ENCODE peak calls at places on chromosomes 16 and 17, in ten cellular contexts. G is PC-9, B is OCI-LY7, Y is hepatocyte, Z is right lobe of liver, Q is psoas muscle, P is body of pancreas, D is Peyer's patch, V is cardiac muscle cell, C is RWPE2. E is an unnamed sample.
A peak's percentile ranks its signal among the peaks of the same experiment; 100 is the strongest.

GRCh38 chr17:6314311-6314710 is 120.6 kb downstream of the AIPL1 start:
- DNase-seq in G (no peak), B (no peak), Y (no peak), Z (no peak), Q (no peak), P (no peak), D (no peak), V (no peak), C (no peak), E (no peak)

GRCh38 chr17:50817838-50818237 is 17.5 kb upstream of the WFIKKN2 start:
- DNase-seq in G (peak; percentile 47), B (no peak), Y (no peak), Z (no peak), Q (no peak), P (no peak), D (no peak), V (no peak), C (no peak), E (no peak)

GRCh38 chr16:4846503-4846900 is 586 bp downstream of the GLYR1 start:
- DNase-seq in G (peak; percentile 67), B (peak; percentile 55), Y (peak; percentile 80), Z (peak; percentile 79), Q (peak; percentile 80), P (peak; percentile 52), D (peak; percentile 72), V (peak; percentile 68), C (no peak), E (peak; percentile 81)

GRCh38 chr16:83802135-83802534 is 5.6 kb upstream of the HSBP1 start:
- DNase-seq in G (peak; percentile 40), B (no peak), Y (peak; percentile 26), Z (no peak), Q (no peak), P (no peak), D (no peak), V (no peak), C (no peak), E (no peak)

GRCh38 chr16:28041615-28042014 is 21.9 kb downstream of the GSG1L start:
- DNase-seq in G (no peak), B (no peak), Y (no peak), Z (no peak), Q (no peak), P (no peak), D (no peak), V (no peak), C (no peak), E (no peak)

GRCh38 chr17:51147641-51148040 is 5.7 kb upstream of the NME1 start:
- DNase-seq in G (no peak), B (no peak), Y (no peak), Z (no peak), Q (no peak), P (no peak), D (no peak), V (no peak), C (no peak), E (peak; percentile 11)

GRCh38 chr16:23145608-23146007 is 3.6 kb downstream of the USP31 start:
- DNase-seq in G (no peak), B (no peak), Y (no peak), Z (no peak), Q (no peak), P (no peak), D (no peak), V (no peak), C (no peak), E (no peak)

GRCh38 chr16:67228905-67229304 is 2.0 kb downstream of the TMEM208 start:
- DNase-seq in G (no peak), B (no peak), Y (no peak), Z (peak; percentile 33), Q (peak; percentile 45), P (no peak), D (no peak), V (no peak), C (no peak), E (no peak)

GRCh38 chr17:38325221-38325851 is 18.4 kb downstream of the GPR179 start:
- DNase-seq in G (no peak), B (peak; percentile 91), Y (peak; percentile 19), Z (no peak), Q (no peak), P (no peak), D (peak; percentile 2), V (no peak), C (no peak), E (no peak)

GRCh38 chr16:8204096-8204495 is 386.2 kb downstream of the TMEM114 start:
- DNase-seq in G (no peak), B (no peak), Y (no peak), Z (no peak), Q (no peak), P (no peak), D (no peak), V (no peak), C (no peak), E (no peak)

GRCh38 chr17:58120195-58120822 is 27.9 kb upstream of the OR4D1 start:
- DNase-seq in G (peak; percentile 24), B (peak; percentile 55), Y (peak; percentile 83), Z (no peak), Q (no peak), P (peak; percentile 50), D (no peak), V (peak; percentile 90), C (no peak), E (no peak)

GRCh38 chr16:13873835-13874438 is 46.0 kb upstream of the ERCC4 start:
- DNase-seq in G (peak; percentile 10), B (peak; percentile 23), Y (peak; percentile 60), Z (no peak), Q (no peak), P (no peak), D (no peak), V (peak; percentile 70), C (no peak), E (no peak)

GRCh38 chr17:82858376-82859126 is 18.7 kb upstream of the ZNF750 start:
- DNase-seq in G (peak; percentile 81), B (no peak), Y (peak; percentile 58), Z (no peak), Q (peak; percentile 42), P (no peak), D (no peak), V (no peak), C (peak; percentile 58), E (no peak)

GRCh38 chr16:6377956-6378355 is 954.7 kb upstream of the RBFOX1 start:
- DNase-seq in G (no peak), B (no peak), Y (no peak), Z (no peak), Q (no peak), P (no peak), D (no peak), V (no peak), C (no peak), E (no peak)

GRCh38 chr17:75876190-75876937 is 2.0 kb downstream of the TRIM47 start:
- DNase-seq in G (no peak), B (peak; percentile 96), Y (peak; percentile 58), Z (peak; percentile 81), Q (no peak), P (peak; percentile 70), D (peak; percentile 91), V (no peak), C (peak; percentile 97), E (peak; percentile 77)

GRCh38 chr16:89189358-89190025 is 10.8 kb downstream of the SLC22A31 start:
- DNase-seq in G (no peak), B (no peak), Y (no peak), Z (peak; percentile 29), Q (peak; percentile 41), P (no peak), D (no peak), V (no peak), C (no peak), E (no peak)

DNA sequence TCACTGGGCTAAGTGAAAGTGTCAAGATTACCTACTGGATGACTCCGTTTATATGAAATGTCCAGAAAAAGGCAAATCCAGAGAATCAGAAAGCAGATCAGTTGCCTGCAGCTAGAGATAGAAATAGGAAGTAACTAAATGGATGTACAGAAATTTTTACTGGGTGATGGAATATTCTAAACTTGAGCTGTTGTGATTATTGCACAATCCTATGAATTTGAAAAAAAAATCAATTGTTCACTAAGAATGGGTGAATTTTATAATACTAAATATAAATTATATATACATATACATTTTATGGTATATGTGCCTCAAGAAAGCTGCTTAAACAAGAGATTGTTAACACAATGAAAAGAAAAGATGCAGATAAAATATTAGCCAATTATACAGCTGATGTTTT is 181.1 kb upstream of the C16orf82 start:
- DNase-seq in G (no peak), B (no peak), Y (no peak), Z (no peak), Q (no peak), P (no peak), D (no peak), V (no peak), C (no peak), E (no peak)
- H3K4me3 ChIP-seq in G (no peak overlapping the region), B (no peak overlapping the region), Y (no peak overlapping the region), Z (no peak overlapping the region), Q (no peak overlapping the region), P (no peak overlapping the region), D (no peak overlapping the region), V (no peak overlapping the region), C (no peak overlapping the region), E (no peak overlapping the region)

GRCh38 chr16:30417447-30418349 is 10.3 kb downstream of the ZNF771 start:
- DNase-seq in G (peak; percentile 94), B (peak; percentile 96), Y (peak; percentile 94), Z (peak; percentile 93), Q (peak; percentile 94), P (peak; percentile 89), D (peak; percentile 94), V (peak; percentile 94), C (peak; percentile 89), E (peak; percentile 95)
- TF ChIP-seq CTCF in G (no peak), B (no peak), Y (peak; percentile 19), Z (peak; percentile 31), Q (peak; percentile 31), P (peak; percentile 26), D (peak; percentile 39), V (no peak), C (peak; percentile 20), E (peak; percentile 32)

GRCh38 chr16:71229344-71229743 is 1.2 kb downstream of the HYDIN start:
- DNase-seq in G (no peak), B (no peak), Y (no peak), Z (no peak), Q (no peak), P (no peak), D (no peak), V (no peak), C (no peak), E (no peak)

GRCh38 chr16:71225145-71225544 is 5.4 kb downstream of the HYDIN start:
- DNase-seq in G (no peak), B (no peak), Y (no peak), Z (no peak), Q (no peak), P (no peak), D (no peak), V (no peak), C (no peak), E (no peak)

GRCh38 chr16:71230122-71230845 is at the start of gene HYDIN:
- DNase-seq in G (peak; percentile 90), B (no peak), Y (peak; percentile 92), Z (peak; percentile 63), Q (no peak), P (peak; percentile 85), D (peak; percentile 50), V (peak; percentile 96), C (peak; percentile 82), E (peak; percentile 81)

GRCh38 chr16:71226229-71227141 is 4.0 kb downstream of the HYDIN start:
- DNase-seq in G (no peak), B (no peak), Y (no peak), Z (no peak), Q (no peak), P (no peak), D (no peak), V (no peak), C (no peak), E (no peak)
- H3K9me3 ChIP-seq in G (peaks cover 5% of the 10 kb centered on the region), B (peaks cover 17% of the 10 kb centered on the region), Y (peaks cover 7% of the 10 kb centered on the region), Z (no peaks in the 10 kb centered on the region), Q (peaks cover 25% of the 10 kb centered on the region), P (no peaks in the 10 kb centered on the region), D (no peaks in the 10 kb centered on the region), V (peaks cover 4% of the 10 kb centered on the region), C (no peaks in the 10 kb centered on the region), E (peaks cover 6% of the 10 kb centered on the region)

GRCh38 chr17:31499771-31500554 is 108.5 kb downstream of the RAB11FIP4 start:
- DNase-seq in G (peak; percentile 88), B (no peak), Y (no peak), Z (peak; percentile 79), Q (peak; percentile 91), P (peak; percentile 54), D (no peak), V (no peak), C (no peak), E (peak; percentile 89)
- H3K4me3 ChIP-seq in G (peak overlapping the region; percentile 12), B (no peak overlapping the region), Y (no peak overlapping the region), Z (no peak overlapping the region), Q (no peak overlapping the region), P (no peak overlapping the region), D (no peak overlapping the region), V (no peak overlapping the region), C (no peak overlapping the region), E (no peak overlapping the region)